ENCODE peak calls at places on chromosomes 4 and X, in ten cellular contexts. O is neuronal stem cell; N is prostate gland; K is left lung; V is kidney; U is lower lobe of right lung; L is A549; E is BE2C; G is hepatocyte; R is effector memory CD4-positive, alpha-beta T cell. D is an unnamed sample.
A peak's percentile ranks its signal among the peaks of the same experiment; 100 is the strongest.

GRCh38 chr4:6709230-6710114 is at the start of gene MRFAP1L1:
- DNase-seq in E (peak; percentile 97), O (peak; percentile 96), K (peak; percentile 96), G (peak; percentile 98), R (peak; percentile 95), V (peak; percentile 97), L (peak; percentile 97), U (peak; percentile 98), N (peak; percentile 96), D (peak; percentile 98)

GRCh38 chr4:185305979-185306442 is 89.7 kb downstream of the LRP2BP start:
- DNase-seq in G (no peak), L (peak; percentile 13), V (no peak), O (peak; percentile 86), K (no peak), U (no peak), E (no peak), N (no peak), R (no peak), D (no peak)

GRCh38 chrX:357693-358471 is 28.8 kb downstream of the PPP2R3B start:
- DNase-seq in N (no peak), U (peak; percentile 47), O (no peak), R (peak; percentile 11), L (peak; percentile 38), K (peak; percentile 74), V (peak; percentile 68), G (no peak), E (no peak), D (peak; percentile 64)

GRCh38 chr4:108446554-108446953 is 173.8 kb upstream of the RPL34 start:
- DNase-seq in L (no peak), V (no peak), K (no peak), U (no peak), E (peak; percentile 31), N (no peak), O (no peak), G (peak; percentile 78), R (no peak), D (no peak)

GRCh38 chr4:38254825-38255224 is 294.6 kb downstream of the PTTG2 start:
- DNase-seq in O (no peak), R (no peak), E (no peak), L (no peak), N (no peak), U (no peak), G (no peak), K (no peak), V (no peak), D (no peak)

GRCh38 chrX:103806862-103807474 is 25.1 kb downstream of the RAB9B start:
- DNase-seq in U (no peak), R (no peak), L (no peak), N (no peak), E (no peak), G (no peak), K (no peak), O (no peak), V (no peak), D (no peak)

GRCh38 chr4:24010994-24011393 is 121.1 kb upstream of the PPARGC1A start:
- DNase-seq in R (no peak), G (no peak), E (no peak), V (no peak), K (no peak), O (no peak), U (no peak), L (no peak), N (no peak), D (no peak)

GRCh38 chrX:11416600-11416999 is 123.4 kb downstream of the AMELX start:
- DNase-seq in R (no peak), N (peak; percentile 78), K (no peak), L (no peak), O (no peak), V (no peak), E (no peak), U (no peak), G (no peak), D (no peak)

GRCh38 chr4:118226611-118227010 is 126.2 kb downstream of the PRSS12 start:
- DNase-seq in V (no peak), U (no peak), E (no peak), O (no peak), K (no peak), R (no peak), N (no peak), G (no peak), L (no peak), D (no peak)

GRCh38 chr4:64784125-64784524 is 374.9 kb upstream of the TECRL start:
- DNase-seq in R (no peak), O (no peak), V (no peak), G (no peak), N (no peak), K (no peak), L (no peak), E (no peak), U (no peak), D (no peak)

GRCh38 chr4:28436191-28437080 is 1575.8 kb downstream of the STIM2 start:
- DNase-seq in R (no peak), E (no peak), O (no peak), U (no peak), V (no peak), L (no peak), G (peak; percentile 43), N (no peak), K (no peak), D (no peak)

GRCh38 chr4:89196745-89197144 is 85.4 kb downstream of the TIGD2 start:
- DNase-seq in O (no peak), E (no peak), L (peak; percentile 89), U (no peak), R (no peak), N (no peak), G (peak; percentile 19), V (no peak), K (no peak), D (no peak)

GRCh38 chr4:3365326-3365725 is 72.5 kb downstream of the RGS12 start:
- DNase-seq in U (no peak), G (peak; percentile 2), O (no peak), V (no peak), N (no peak), E (no peak), L (no peak), R (no peak), K (no peak), D (no peak)

GRCh38 chr4:3365871-3366842 is 73.3 kb downstream of the RGS12 start:
- DNase-seq in R (no peak), K (peak; percentile 76), G (no peak), O (no peak), V (no peak), E (no peak), U (no peak), L (no peak), N (no peak), D (peak; percentile 54)

GRCh38 chr4:3367866-3368265 is 73.9 kb upstream of the HGFAC start:
- DNase-seq in E (no peak), U (no peak), N (no peak), V (no peak), O (no peak), R (no peak), L (no peak), G (no peak), K (no peak), D (no peak)

GRCh38 chr4:3368334-3368733 is 73.4 kb upstream of the HGFAC start:
- DNase-seq in V (no peak), O (no peak), E (no peak), U (no peak), N (no peak), G (no peak), K (no peak), R (no peak), L (no peak), D (no peak)

DNA sequence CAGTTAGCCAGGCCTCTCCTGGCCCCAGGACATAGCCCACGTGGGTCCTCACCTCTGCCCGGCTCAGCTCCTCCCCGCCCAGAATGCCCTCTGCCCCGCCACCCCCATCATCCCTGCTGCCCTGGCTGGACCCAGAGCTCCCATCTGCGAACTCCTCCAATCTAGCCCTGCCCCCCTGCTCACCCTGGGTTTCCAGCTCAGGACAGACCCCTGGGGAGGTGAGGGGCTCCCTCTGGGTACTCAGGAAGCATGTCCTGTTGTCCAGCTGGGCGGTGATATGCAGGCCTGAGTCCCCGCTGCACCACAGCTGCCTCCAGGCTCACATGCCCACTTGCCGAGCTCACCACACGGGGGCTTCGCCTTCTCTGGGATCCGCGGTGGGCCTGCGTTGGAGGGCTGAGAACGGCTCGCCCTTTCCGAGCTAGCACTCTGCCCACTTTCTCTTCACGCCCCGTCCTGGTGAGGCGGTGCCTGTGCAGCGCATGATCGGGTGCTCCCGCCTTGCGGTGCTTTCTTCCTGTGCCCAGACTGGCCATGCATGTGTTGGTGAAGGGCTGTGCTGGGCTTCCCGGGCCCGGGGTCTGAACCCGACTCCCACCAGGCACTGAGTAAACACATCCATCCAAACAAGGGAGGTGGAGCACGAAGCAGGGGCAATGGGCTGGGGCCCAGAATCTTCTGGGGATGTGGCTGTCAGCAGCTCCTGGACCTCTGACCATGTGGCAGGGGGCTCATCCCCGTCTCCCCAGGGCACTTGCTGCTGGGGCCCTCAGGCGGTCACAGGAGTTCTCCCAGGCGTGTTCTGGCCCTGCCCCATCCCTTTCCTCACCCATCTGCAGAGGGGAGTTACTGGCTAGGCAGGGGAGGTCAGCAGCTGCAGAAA is 74.3 kb downstream of the RGS12 start:
- DNase-seq in O (no peak), U (no peak), E (no peak), V (no peak), R (no peak), K (peak; percentile 67), N (no peak), L (no peak), G (no peak), D (peak; percentile 55)
- H3K4me1 ChIP-seq in O (peaks cover 38% of the 10 kb centered on the region), U (peaks cover 32% of the 10 kb centered on the region), E (peaks cover 11% of the 10 kb centered on the region), V (peaks cover 16% of the 10 kb centered on the region), R (peaks cover 12% of the 10 kb centered on the region), K (peaks cover 32% of the 10 kb centered on the region), N (peaks cover 7% of the 10 kb centered on the region), L (no peaks in the 10 kb centered on the region), G (peaks cover 20% of the 10 kb centered on the region), D (peaks cover 28% of the 10 kb centered on the region)

DNA sequence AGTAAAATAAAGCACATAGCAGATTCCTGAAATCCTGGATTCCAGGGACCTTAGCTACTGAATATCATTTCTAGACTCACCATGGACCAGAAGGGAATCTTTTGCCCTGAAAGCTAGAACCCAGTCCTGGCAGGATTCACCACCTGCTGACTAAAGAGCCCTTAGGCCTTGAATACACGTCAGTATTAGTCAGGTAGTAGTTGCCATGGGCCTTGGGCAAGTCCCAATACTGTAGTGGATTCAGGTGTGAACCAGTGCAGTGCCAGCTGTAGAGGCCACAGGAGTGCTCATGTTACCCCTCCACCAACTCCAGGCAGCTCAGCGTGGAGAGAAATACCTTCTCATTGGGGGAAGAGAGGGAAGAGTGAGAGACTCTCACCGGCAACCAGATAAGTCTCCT is 64.1 kb upstream of the UBQLN2 start:
- DNase-seq in N (no peak), O (no peak), L (no peak), R (no peak), K (no peak), U (no peak), E (no peak), V (no peak), G (no peak), D (no peak)
- H3K9me3 ChIP-seq in N (no peaks in the 10 kb centered on the region), O (no peaks in the 10 kb centered on the region), L (no peaks in the 10 kb centered on the region), R (peaks cover 3% of the 10 kb centered on the region), K (no peaks in the 10 kb centered on the region), U (no peaks in the 10 kb centered on the region), E (no peaks in the 10 kb centered on the region), V (no peaks in the 10 kb centered on the region), G (no peaks in the 10 kb centered on the region), D (no peaks in the 10 kb centered on the region)

GRCh38 chr4:127212269-127212580 is 420.5 kb upstream of the INTU start:
- DNase-seq in U (no peak), G (no peak), N (no peak), K (no peak), O (no peak), L (no peak), E (no peak), V (no peak), R (no peak), D (no peak)
- H3K4me1 ChIP-seq in U (no peaks in the 10 kb centered on the region), G (peaks cover 12% of the 10 kb centered on the region), N (no peaks in the 10 kb centered on the region), K (no peaks in the 10 kb centered on the region), O (no peaks in the 10 kb centered on the region), L (no peaks in the 10 kb centered on the region), E (peaks cover 6% of the 10 kb centered on the region), V (peaks cover 3% of the 10 kb centered on the region), R (no peaks in the 10 kb centered on the region), D (no peaks in the 10 kb centered on the region)

GRCh38 chr4:15605537-15605936 is 49.6 kb downstream of the FBXL5 start:
- DNase-seq in O (peak; percentile 24), V (no peak), N (no peak), U (no peak), K (no peak), G (no peak), R (no peak), E (no peak), L (no peak), D (no peak)
- H3K9me3 ChIP-seq in O (no peaks in the 10 kb centered on the region), V (no peaks in the 10 kb centered on the region), N (no peaks in the 10 kb centered on the region), U (no peaks in the 10 kb centered on the region), K (no peaks in the 10 kb centered on the region), G (no peaks in the 10 kb centered on the region), R (no peaks in the 10 kb centered on the region), E (no peaks in the 10 kb centered on the region), L (no peaks in the 10 kb centered on the region), D (no peaks in the 10 kb centered on the region)

D was measured in upper lobe of right lung.